ENCODE peak calls at places on chromosomes 12 and 14, in five cellular contexts. R is PC-3, C is cardiac fibroblast, O is fibroblast of pulmonary artery, J is GM10248. F is an unnamed sample.

GRCh38 chr14:70808023-70808401 is 1.3 kb downstream of the MAP3K9 start:
- DNase-seq in R (peak; percentile 66), C (no peak), O (no peak), J (peak; percentile 65), F (peak; percentile 62)

GRCh38 chr14:50318031-50318626 is 6.0 kb downstream of the DMAC2L start:
- DNase-seq in R (peak; percentile 66), C (peak; percentile 73), O (peak; percentile 74), J (no peak), F (no peak)

GRCh38 chr12:1922075-1922709 is 3.7 kb upstream of the CACNA2D4 start:
- DNase-seq in R (no peak), C (no peak), O (no peak), J (no peak), F (no peak)

GRCh38 chr12:13211191-13211858 is 14.8 kb downstream of the EMP1 start:
- DNase-seq in R (peak; percentile 59), C (peak; percentile 53), O (peak; percentile 36), J (no peak), F (no peak)

GRCh38 chr14:52856139-52856538 is 64.7 kb upstream of the GNPNAT1 start:
- DNase-seq in R (no peak), C (no peak), O (no peak), J (no peak), F (no peak)

GRCh38 chr12:71392521-71393145 is 47.0 kb upstream of the LGR5 start:
- DNase-seq in R (peak; percentile 84), C (peak; percentile 88), O (peak; percentile 87), J (peak; percentile 65), F (peak; percentile 37)

GRCh38 chr12:92696240-92696639 is 6.5 kb upstream of the PLEKHG7 start:
- DNase-seq in R (no peak), C (peak; percentile 60), O (peak; percentile 83), J (no peak), F (no peak)

GRCh38 chr12:48105321-48105866 is 485 bp downstream of the SENP1 start:
- DNase-seq in R (peak; percentile 27), C (peak; percentile 43), O (peak; percentile 22), J (peak; percentile 33), F (no peak)

GRCh38 chr14:76784881-76785280 is 23.6 kb downstream of the VASH1 start:
- DNase-seq in R (peak; percentile 77), C (peak; percentile 79), O (peak; percentile 86), J (peak; percentile 82), F (peak; percentile 83)

GRCh38 chr12:79569679-79570078 is 121.1 kb downstream of the PAWR start:
- DNase-seq in R (no peak), C (no peak), O (no peak), J (no peak), F (no peak)

GRCh38 chr12:15209782-15210181 is 11.4 kb downstream of the RERG start:
- DNase-seq in R (no peak), C (peak; percentile 87), O (peak; percentile 78), J (no peak), F (no peak)

GRCh38 chr14:106843951-106844483 is 1317.6 kb downstream of the TMEM121 start:
- DNase-seq in R (peak; percentile 57), C (peak; percentile 40), O (no peak), J (peak; percentile 36), F (peak; percentile 78)

GRCh38 chr14:100872641-100873071 is 30.9 kb downstream of the RTL1 start:
- DNase-seq in R (no peak), C (peak; percentile 22), O (no peak), J (no peak), F (no peak)

GRCh38 chr12:131280426-131280825 is 326.7 kb downstream of the ADGRD1 start:
- DNase-seq in R (no peak), C (no peak), O (no peak), J (no peak), F (no peak)

GRCh38 chr12:94676011-94676709 is 25.8 kb upstream of the TMCC3 start:
- DNase-seq in R (no peak), C (no peak), O (peak; percentile 42), J (peak; percentile 68), F (no peak)

GRCh38 chr14:36997843-36998242 is 174.6 kb downstream of the SLC25A21 start:
- DNase-seq in R (no peak), C (peak; percentile 22), O (no peak), J (no peak), F (no peak)

GRCh38 chr12:110501378-110501721 is 561 bp downstream of the VPS29 start:
- DNase-seq in R (peak; percentile 60), C (peak; percentile 66), O (peak; percentile 36), J (peak; percentile 38), F (peak; percentile 61)

GRCh38 chr14:68143341-68143807 is 323.8 kb downstream of the RAD51B start:
- DNase-seq in R (peak; percentile 28), C (peak; percentile 93), O (peak; percentile 98), J (no peak), F (no peak)

GRCh38 chr14:100859781-100860180 is 33.9 kb downstream of the MEG3 start:
- DNase-seq in R (no peak), C (no peak), O (no peak), J (no peak), F (no peak)

GRCh38 chr12:85007836-85008235 is 28.2 kb downstream of the TSPAN19 start:
- DNase-seq in R (peak; percentile 79), C (peak; percentile 83), O (peak; percentile 73), J (no peak), F (no peak)

GRCh38 chr12:15648564-15648963 is 140.6 kb downstream of the EPS8 start:
- DNase-seq in R (no peak), C (no peak), O (no peak), J (no peak), F (no peak)

DNA sequence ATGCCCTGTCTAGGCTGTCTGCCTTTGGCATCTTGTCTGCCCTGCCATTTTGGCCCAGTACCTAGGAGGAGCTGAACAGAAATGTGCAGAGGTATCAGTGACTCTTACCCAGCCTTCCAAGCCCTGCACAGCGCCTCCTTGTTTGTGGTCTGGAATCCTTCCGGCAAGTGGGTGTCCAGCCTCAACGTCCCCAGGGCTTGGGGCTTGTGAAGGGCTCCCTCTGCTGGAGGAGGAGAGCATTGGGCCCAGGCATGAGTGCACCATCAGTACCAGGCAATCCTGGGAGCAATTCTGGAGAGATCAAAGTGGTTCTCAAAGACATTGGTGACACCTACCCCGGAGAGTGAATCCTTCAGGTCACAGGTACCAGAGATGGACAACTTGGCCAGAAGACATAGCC is 2.4 kb upstream of the TCL1B start:
- DNase-seq in R (peak; percentile 23), C (no peak), O (no peak), J (peak; percentile 77), F (peak; percentile 42)
- TF ChIP-seq CTCF in R (peak; percentile 62), C (peak; percentile 10), O (peak; percentile 6), J (peak; percentile 74), F (peak; percentile 51)

DNA sequence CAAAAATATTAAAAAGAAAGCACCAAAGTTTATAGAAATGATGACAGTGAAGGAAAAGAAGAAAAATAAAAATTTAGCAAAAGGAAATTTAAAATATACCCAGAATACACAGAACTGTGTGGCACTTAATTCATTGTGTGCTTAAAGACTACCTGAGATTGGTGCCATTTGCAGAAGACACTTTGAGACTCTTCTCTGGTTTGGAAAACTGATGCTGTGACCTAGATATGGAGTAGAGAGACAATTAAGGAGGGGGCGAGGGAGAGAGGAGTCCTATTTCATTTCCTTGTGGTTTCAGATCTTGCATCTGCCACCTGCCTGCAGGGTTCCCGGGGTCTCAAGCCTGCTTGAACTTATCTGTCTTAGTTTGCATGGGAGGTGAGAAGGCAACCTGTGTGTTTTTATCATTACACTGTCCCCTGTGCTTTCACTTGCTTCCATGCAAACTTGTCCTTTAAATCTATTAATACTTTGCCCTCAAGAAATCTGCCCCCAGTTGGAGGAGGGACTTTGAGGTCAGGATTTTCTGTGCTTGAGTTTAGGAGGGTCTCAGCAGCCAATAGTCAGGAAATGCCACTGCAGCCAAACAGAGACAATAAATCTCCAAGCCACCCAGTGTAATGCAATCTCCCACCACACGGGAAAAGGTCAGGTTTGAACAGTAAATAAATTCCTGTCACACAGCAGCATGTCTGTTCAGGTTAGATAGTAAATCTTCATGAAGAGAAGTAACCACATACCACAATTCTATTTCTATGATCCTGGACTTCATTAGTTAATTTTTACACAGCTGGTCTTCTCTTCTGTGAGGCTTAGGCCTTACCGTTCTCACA is 119.4 kb downstream of the CAND1 start:
- DNase-seq in R (peak; percentile 24), C (no peak), O (no peak), J (no peak), F (no peak)
- TF ChIP-seq CTCF in R (peak; percentile 29), C (peak; percentile 36), O (peak; percentile 15), J (no peak), F (peak; percentile 16)

DNA sequence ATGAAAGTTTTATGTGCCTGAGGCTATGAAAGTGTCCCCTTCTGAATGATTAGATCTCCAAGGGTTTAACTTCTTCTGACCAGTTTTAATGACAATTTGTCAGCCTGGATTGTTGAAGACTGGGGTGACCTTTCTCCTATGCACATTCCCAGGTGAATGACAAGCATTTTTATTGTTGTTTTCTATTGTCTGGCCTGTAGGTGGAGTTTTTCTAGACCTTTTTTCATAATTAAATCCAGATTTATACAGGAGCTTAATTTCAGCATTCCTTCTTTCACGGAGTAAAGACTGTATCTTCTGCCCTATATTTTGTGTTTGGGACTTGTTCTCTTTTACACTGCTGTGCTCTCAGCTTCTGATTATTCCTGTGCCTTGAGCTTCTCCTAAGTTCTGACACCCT is 125.0 kb upstream of the FAR2 start:
- DNase-seq in R (peak; percentile 61), C (peak; percentile 14), O (no peak), J (no peak), F (no peak)
- TF ChIP-seq CTCF in R (peak; percentile 96), C (peak; percentile 5), O (peak; percentile 38), J (no peak), F (no peak)

GRCh38 chr12:52976574-52977071 is 27.7 kb downstream of the KRT18 start:
- DNase-seq in R (no peak), C (no peak), O (peak; percentile 39), J (no peak), F (no peak)

GRCh38 chr12:52977195-52977594 is 28.3 kb downstream of the KRT18 start:
- DNase-seq in R (no peak), C (no peak), O (no peak), J (no peak), F (no peak)

GRCh38 chr12:52971701-52972329 is 22.9 kb downstream of the KRT18 start:
- DNase-seq in R (peak; percentile 83), C (peak; percentile 71), O (peak; percentile 66), J (no peak), F (peak; percentile 49)

GRCh38 chr12:52975204-52975603 is 26.3 kb downstream of the KRT18 start:
- DNase-seq in R (no peak), C (peak; percentile 40), O (peak; percentile 74), J (no peak), F (no peak)

DNA sequence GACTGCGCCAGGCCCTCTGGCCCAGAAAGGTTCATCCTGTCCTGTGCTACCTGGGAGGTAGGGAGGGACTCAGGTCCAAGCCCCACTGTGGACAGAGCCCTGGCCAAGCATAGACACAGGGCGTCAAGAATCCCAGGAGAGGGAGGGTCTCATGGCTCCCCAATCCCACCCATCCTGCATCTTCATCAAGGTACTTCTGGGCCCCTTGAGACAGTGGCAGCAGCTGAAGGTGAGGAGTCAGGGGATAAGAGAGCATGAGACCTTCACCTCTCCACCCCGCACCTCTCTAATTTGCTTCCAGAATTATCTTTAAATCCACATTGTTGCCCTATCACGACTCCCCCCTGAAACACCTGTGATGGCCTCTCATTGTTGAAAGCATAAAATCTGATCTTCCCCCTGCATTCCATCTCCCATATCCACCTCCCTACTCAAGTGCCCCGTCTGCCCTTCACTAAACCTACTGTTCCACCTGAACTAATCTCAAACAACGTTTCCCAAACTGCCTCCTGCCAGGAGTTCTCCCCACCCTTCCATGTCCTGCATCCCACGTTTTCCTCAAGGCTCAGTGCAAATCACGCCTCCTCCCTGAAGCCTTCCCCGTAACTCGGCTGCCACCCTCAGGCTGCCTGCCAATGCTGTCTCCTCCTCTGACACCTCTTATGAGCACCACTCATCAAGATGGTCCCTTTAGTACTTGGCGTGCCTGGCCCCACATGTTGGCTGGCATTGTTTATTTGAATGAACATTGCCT is 27.1 kb downstream of the KRT18 start:
- DNase-seq in R (peak; percentile 67), C (peak; percentile 22), O (peak; percentile 40), J (no peak), F (peak; percentile 77)
- TF ChIP-seq CTCF in R (peak; percentile 67), C (peak; percentile 4), O (no peak), J (no peak), F (no peak)

GRCh38 chr14:71863049-71863448 is 69.2 kb upstream of the RGS6 start:
- DNase-seq in R (no peak), C (peak; percentile 5), O (no peak), J (no peak), F (no peak)
- TF ChIP-seq CTCF in R (peak; percentile 44), C (peak; percentile 27), O (peak; percentile 12), J (no peak), F (no peak)

F was measured in Calu3.